ENCODE peak calls at places on chromosomes 5 and 9, in six cellular contexts. One of them, this sample, is unnamed.

GRCh38 chr5:142109356-142110045 is 922 bp downstream of the NDFIP1 start:
- DNase-seq in astrocyte of the spinal cord: no peak
- DNase-seq in amniotic epithelial cell: peak
- DNase-seq in mammary epithelial cell: no peak
- DNase-seq in putamen: peak
- DNase-seq in activated naive CD4-positive, alpha-beta T cell: peak
- DNase-seq in this sample: no peak

GRCh38 chr5:61809651-61810050 is 477.6 kb downstream of the ZSWIM6 start:
- DNase-seq in mammary epithelial cell: peak
- DNase-seq in amniotic epithelial cell: no peak
- DNase-seq in putamen: no peak
- DNase-seq in activated naive CD4-positive, alpha-beta T cell: no peak
- DNase-seq in astrocyte of the spinal cord: no peak
- DNase-seq in this sample: no peak

GRCh38 chr5:59506285-59506877 is 387.1 kb downstream of the PDE4D start:
- DNase-seq in activated naive CD4-positive, alpha-beta T cell: no peak
- DNase-seq in astrocyte of the spinal cord: peak
- DNase-seq in amniotic epithelial cell: peak
- DNase-seq in putamen: no peak
- DNase-seq in mammary epithelial cell: no peak
- DNase-seq in this sample: peak

GRCh38 chr5:40499514-40500273 is 180.0 kb upstream of the PTGER4 start:
- DNase-seq in amniotic epithelial cell: no peak
- DNase-seq in activated naive CD4-positive, alpha-beta T cell: no peak
- DNase-seq in mammary epithelial cell: no peak
- DNase-seq in astrocyte of the spinal cord: no peak
- DNase-seq in putamen: no peak
- DNase-seq in this sample: no peak

GRCh38 chr5:133520062-133520461 is 92.3 kb downstream of the FSTL4 start:
- DNase-seq in putamen: no peak
- DNase-seq in astrocyte of the spinal cord: no peak
- DNase-seq in amniotic epithelial cell: no peak
- DNase-seq in mammary epithelial cell: no peak
- DNase-seq in activated naive CD4-positive, alpha-beta T cell: no peak
- DNase-seq in this sample: no peak

GRCh38 chr9:133109931-133110650 is 10.9 kb downstream of the RALGDS start:
- DNase-seq in activated naive CD4-positive, alpha-beta T cell: no peak
- DNase-seq in amniotic epithelial cell: no peak
- DNase-seq in mammary epithelial cell: no peak
- DNase-seq in astrocyte of the spinal cord: no peak
- DNase-seq in putamen: no peak
- DNase-seq in this sample: no peak

GRCh38 chr5:159787837-159788236 is 128.4 kb upstream of the ADRA1B start:
- DNase-seq in activated naive CD4-positive, alpha-beta T cell: no peak
- DNase-seq in astrocyte of the spinal cord: no peak
- DNase-seq in putamen: no peak
- DNase-seq in mammary epithelial cell: no peak
- DNase-seq in amniotic epithelial cell: no peak
- DNase-seq in this sample: no peak

GRCh38 chr5:92633821-92634220 is 947.2 kb downstream of the NR2F1-AS1 start:
- DNase-seq in amniotic epithelial cell: no peak
- DNase-seq in activated naive CD4-positive, alpha-beta T cell: no peak
- DNase-seq in mammary epithelial cell: no peak
- DNase-seq in astrocyte of the spinal cord: no peak
- DNase-seq in putamen: no peak
- DNase-seq in this sample: no peak

GRCh38 chr5:65651144-65651543 is 26.3 kb downstream of the SHLD3 start:
- DNase-seq in amniotic epithelial cell: no peak
- DNase-seq in astrocyte of the spinal cord: no peak
- DNase-seq in mammary epithelial cell: no peak
- DNase-seq in activated naive CD4-positive, alpha-beta T cell: no peak
- DNase-seq in putamen: no peak
- DNase-seq in this sample: no peak

This sample was measured in GF-D8.